ENCODE peak calls at places on chromosomes 4 and X, in six cellular contexts. One of them, this sample, is unnamed.

GRCh38 chrX:101276238-101276637 is 14.9 kb downstream of the TAF7L start:
- DNase-seq in K562: no peak
- DNase-seq in HCT116: no peak
- DNase-seq in HepG2: no peak
- DNase-seq in H1: no peak
- DNase-seq in GM12878: no peak
- DNase-seq in this sample: no peak

GRCh38 chr4:79042079-79042674 is 102.9 kb upstream of the PAQR3 start:
- DNase-seq in H1: no peak
- DNase-seq in K562: peak; percentile 69
- DNase-seq in HepG2: peak; percentile 3
- DNase-seq in HCT116: peak; percentile 13
- DNase-seq in GM12878: no peak
- DNase-seq in this sample: no peak

GRCh38 chrX:37745835-37746234 is 34.0 kb upstream of the CYBB start:
- DNase-seq in K562: no peak
- DNase-seq in GM12878: no peak
- DNase-seq in HepG2: no peak
- DNase-seq in H1: no peak
- DNase-seq in HCT116: no peak
- DNase-seq in this sample: no peak

GRCh38 chr4:101183658-101184373 is 163.5 kb downstream of the PPP3CA start:
- DNase-seq in HepG2: no peak
- DNase-seq in GM12878: no peak
- DNase-seq in H1: no peak
- DNase-seq in K562: no peak
- DNase-seq in HCT116: no peak
- DNase-seq in this sample: no peak

GRCh38 chrX:34338046-34338445 is 205.9 kb upstream of the FAM47A start:
- DNase-seq in HepG2: no peak
- DNase-seq in K562: no peak
- DNase-seq in HCT116: no peak
- DNase-seq in H1: no peak
- DNase-seq in GM12878: no peak
- DNase-seq in this sample: no peak

GRCh38 chrX:56233682-56234081 is 1.5 kb downstream of the KLF8 start:
- DNase-seq in K562: peak; percentile 2
- DNase-seq in HCT116: peak; percentile 29
- DNase-seq in GM12878: peak; percentile 60
- DNase-seq in H1: peak; percentile 38
- DNase-seq in HepG2: no peak
- DNase-seq in this sample: peak; percentile 51

GRCh38 chrX:46770006-46770816 is 11.3 kb upstream of the SLC9A7 start:
- DNase-seq in HCT116: no peak
- DNase-seq in GM12878: no peak
- DNase-seq in K562: no peak
- DNase-seq in H1: no peak
- DNase-seq in HepG2: no peak
- DNase-seq in this sample: no peak

GRCh38 chrX:142977128-142977914 is 48.4 kb upstream of the SPANXN4 start:
- DNase-seq in HCT116: no peak
- DNase-seq in K562: no peak
- DNase-seq in H1: no peak
- DNase-seq in HepG2: no peak
- DNase-seq in GM12878: peak; percentile 78
- DNase-seq in this sample: no peak

GRCh38 chrX:125953769-125954168 is 212.3 kb downstream of the DCAF12L2 start:
- DNase-seq in HepG2: no peak
- DNase-seq in H1: no peak
- DNase-seq in GM12878: no peak
- DNase-seq in HCT116: no peak
- DNase-seq in K562: no peak
- DNase-seq in this sample: no peak

GRCh38 chrX:82816001-82816400 is 692.1 kb upstream of the POU3F4 start:
- DNase-seq in HCT116: no peak
- DNase-seq in GM12878: no peak
- DNase-seq in H1: no peak
- DNase-seq in HepG2: no peak
- DNase-seq in K562: no peak
- DNase-seq in this sample: no peak

GRCh38 chrX:9562851-9563250 is 98.0 kb downstream of the TBL1X start:
- DNase-seq in HepG2: peak; percentile 63
- DNase-seq in GM12878: no peak
- DNase-seq in K562: no peak
- DNase-seq in H1: no peak
- DNase-seq in HCT116: no peak
- DNase-seq in this sample: no peak

GRCh38 chr4:80878218-80878617 is 152.3 kb upstream of the BMP3 start:
- DNase-seq in GM12878: no peak
- DNase-seq in HCT116: no peak
- DNase-seq in HepG2: no peak
- DNase-seq in H1: no peak
- DNase-seq in K562: no peak
- DNase-seq in this sample: no peak

GRCh38 chr4:44522761-44523445 is 74.3 kb upstream of the KCTD8 start:
- DNase-seq in K562: no peak
- DNase-seq in GM12878: no peak
- DNase-seq in H1: no peak
- DNase-seq in HCT116: no peak
- DNase-seq in HepG2: no peak
- DNase-seq in this sample: no peak

GRCh38 chr4:82500106-82500738 is 61.6 kb downstream of the TMEM150C start:
- DNase-seq in H1: no peak
- DNase-seq in HCT116: no peak
- DNase-seq in K562: no peak
- DNase-seq in HepG2: no peak
- DNase-seq in GM12878: no peak
- DNase-seq in this sample: no peak

GRCh38 chr4:173160871-173161270 is 7.7 kb upstream of the GALNT7 start:
- DNase-seq in K562: peak; percentile 38
- DNase-seq in HCT116: no peak
- DNase-seq in H1: no peak
- DNase-seq in HepG2: no peak
- DNase-seq in GM12878: no peak
- DNase-seq in this sample: no peak

GRCh38 chr4:6179362-6179761 is 21.0 kb downstream of the JAKMIP1 start:
- DNase-seq in HCT116: no peak
- DNase-seq in K562: no peak
- DNase-seq in H1: no peak
- DNase-seq in HepG2: no peak
- DNase-seq in GM12878: no peak
- DNase-seq in this sample: no peak

GRCh38 chr4:142467086-142467485 is 379.0 kb downstream of the INPP4B start:
- DNase-seq in H1: no peak
- DNase-seq in HCT116: no peak
- DNase-seq in GM12878: no peak
- DNase-seq in HepG2: no peak
- DNase-seq in K562: no peak
- DNase-seq in this sample: no peak

GRCh38 chr4:142463195-142463594 is 382.9 kb downstream of the INPP4B start:
- DNase-seq in HCT116: no peak
- DNase-seq in GM12878: no peak
- DNase-seq in HepG2: no peak
- DNase-seq in K562: no peak
- DNase-seq in H1: no peak
- DNase-seq in this sample: no peak
- TF ChIP-seq ZNF274 in HCT116: no peak
- TF ChIP-seq ZNF274 in GM12878: no peak
- TF ChIP-seq ZNF274 in HepG2: no peak
- TF ChIP-seq ZNF274 in K562: no peak
- TF ChIP-seq ZNF274 in H1: no peak
- TF ChIP-seq ZNF274 in this sample: no peak

GRCh38 chrX:109839694-109840358 is 106.8 kb upstream of the ACSL4 start:
- DNase-seq in HCT116: peak; percentile 10
- DNase-seq in GM12878: no peak
- DNase-seq in H1: peak; percentile 9
- DNase-seq in HepG2: no peak
- DNase-seq in K562: peak; percentile 75
- DNase-seq in this sample: peak; percentile 57
- H3K4me3 ChIP-seq in HCT116: peak overlapping the region; percentile 9
- H3K4me3 ChIP-seq in GM12878: no peak overlapping the region
- H3K4me3 ChIP-seq in H1: no peak overlapping the region
- H3K4me3 ChIP-seq in HepG2: no peak overlapping the region
- H3K4me3 ChIP-seq in K562: no peak overlapping the region
- H3K4me3 ChIP-seq in this sample: no peak overlapping the region

GRCh38 chr4:43351970-43352806 is 459.7 kb downstream of the GRXCR1 start:
- DNase-seq in H1: no peak
- DNase-seq in HCT116: no peak
- DNase-seq in GM12878: no peak
- DNase-seq in K562: no peak
- DNase-seq in HepG2: peak; percentile 86
- DNase-seq in this sample: no peak
- TF ChIP-seq YY1 in H1: no peak
- TF ChIP-seq YY1 in HCT116: no peak
- TF ChIP-seq YY1 in GM12878: no peak
- TF ChIP-seq YY1 in K562: no peak
- TF ChIP-seq YY1 in HepG2: no peak
- TF ChIP-seq YY1 in this sample: no peak

GRCh38 chr4:156779046-156779445 is 192.6 kb downstream of the PDGFC start:
- DNase-seq in HepG2: no peak
- DNase-seq in H1: no peak
- DNase-seq in K562: no peak
- DNase-seq in GM12878: no peak
- DNase-seq in HCT116: no peak
- DNase-seq in this sample: no peak
- TF ChIP-seq ZNF274 in HepG2: no peak
- TF ChIP-seq ZNF274 in H1: no peak
- TF ChIP-seq ZNF274 in K562: no peak
- TF ChIP-seq ZNF274 in GM12878: no peak
- TF ChIP-seq ZNF274 in HCT116: no peak
- TF ChIP-seq ZNF274 in this sample: no peak

This sample was measured in NT2/D1.